ENCODE peak calls at places on chromosomes 7 and 10, in eight cellular contexts. One of them, this sample, is unnamed.

GRCh38 chr7:111958889-111959288 is 247.3 kb downstream of the DOCK4 start:
- DNase-seq in suprapubic skin: no peak
- DNase-seq in B cell: no peak
- DNase-seq in neural crest cell: no peak
- DNase-seq in glutamatergic neuron: peak; percentile 21
- DNase-seq in epithelial cell of esophagus: peak; percentile 79
- DNase-seq in GM13977: no peak
- DNase-seq in left ventricle myocardium inferior: no peak
- DNase-seq in this sample: no peak

GRCh38 chr10:11830836-11831519 is 7.8 kb downstream of the PROSER2 start:
- DNase-seq in suprapubic skin: no peak
- DNase-seq in B cell: no peak
- DNase-seq in neural crest cell: no peak
- DNase-seq in glutamatergic neuron: no peak
- DNase-seq in epithelial cell of esophagus: peak; percentile 54
- DNase-seq in GM13977: no peak
- DNase-seq in left ventricle myocardium inferior: no peak
- DNase-seq in this sample: peak; percentile 34

GRCh38 chr10:4242561-4243035 is 457.6 kb upstream of the KLF6 start:
- DNase-seq in suprapubic skin: no peak
- DNase-seq in B cell: no peak
- DNase-seq in neural crest cell: no peak
- DNase-seq in glutamatergic neuron: no peak
- DNase-seq in epithelial cell of esophagus: peak; percentile 26
- DNase-seq in GM13977: no peak
- DNase-seq in left ventricle myocardium inferior: peak; percentile 55
- DNase-seq in this sample: no peak

GRCh38 chr7:158734861-158735260 is 30.3 kb upstream of the NCAPG2 start:
- DNase-seq in suprapubic skin: no peak
- DNase-seq in B cell: no peak
- DNase-seq in neural crest cell: no peak
- DNase-seq in glutamatergic neuron: no peak
- DNase-seq in epithelial cell of esophagus: peak; percentile 56
- DNase-seq in GM13977: no peak
- DNase-seq in left ventricle myocardium inferior: no peak
- DNase-seq in this sample: no peak

GRCh38 chr10:49280001-49280408 is 19.0 kb upstream of the C10orf71 start:
- DNase-seq in suprapubic skin: peak; percentile 43
- DNase-seq in B cell: peak; percentile 17
- DNase-seq in neural crest cell: no peak
- DNase-seq in glutamatergic neuron: no peak
- DNase-seq in epithelial cell of esophagus: peak; percentile 2
- DNase-seq in GM13977: no peak
- DNase-seq in left ventricle myocardium inferior: no peak
- DNase-seq in this sample: no peak

GRCh38 chr7:4416436-4417092 is 265.5 kb upstream of the FOXK1 start:
- DNase-seq in suprapubic skin: no peak
- DNase-seq in B cell: no peak
- DNase-seq in neural crest cell: no peak
- DNase-seq in glutamatergic neuron: no peak
- DNase-seq in epithelial cell of esophagus: peak; percentile 10
- DNase-seq in GM13977: no peak
- DNase-seq in left ventricle myocardium inferior: peak; percentile 18
- DNase-seq in this sample: peak; percentile 26

GRCh38 chr10:3978174-3978573 is 193.2 kb upstream of the KLF6 start:
- DNase-seq in suprapubic skin: no peak
- DNase-seq in B cell: no peak
- DNase-seq in neural crest cell: no peak
- DNase-seq in glutamatergic neuron: no peak
- DNase-seq in epithelial cell of esophagus: peak; percentile 44
- DNase-seq in GM13977: no peak
- DNase-seq in left ventricle myocardium inferior: no peak
- DNase-seq in this sample: no peak

GRCh38 chr7:42233166-42233565 is 3.8 kb downstream of the GLI3 start:
- DNase-seq in suprapubic skin: no peak
- DNase-seq in B cell: no peak
- DNase-seq in neural crest cell: no peak
- DNase-seq in glutamatergic neuron: no peak
- DNase-seq in epithelial cell of esophagus: no peak
- DNase-seq in GM13977: no peak
- DNase-seq in left ventricle myocardium inferior: no peak
- DNase-seq in this sample: no peak

GRCh38 chr7:24913791-24914464 is 66.0 kb downstream of the OSBPL3 start:
- DNase-seq in suprapubic skin: no peak
- DNase-seq in B cell: no peak
- DNase-seq in neural crest cell: no peak
- DNase-seq in glutamatergic neuron: no peak
- DNase-seq in epithelial cell of esophagus: no peak
- DNase-seq in GM13977: no peak
- DNase-seq in left ventricle myocardium inferior: no peak
- DNase-seq in this sample: no peak

GRCh38 chr7:150383710-150384397 is 4.7 kb downstream of the ZNF775 start:
- DNase-seq in suprapubic skin: peak; percentile 77
- DNase-seq in B cell: no peak
- DNase-seq in neural crest cell: peak; percentile 90
- DNase-seq in glutamatergic neuron: peak; percentile 82
- DNase-seq in epithelial cell of esophagus: no peak
- DNase-seq in GM13977: no peak
- DNase-seq in left ventricle myocardium inferior: no peak
- DNase-seq in this sample: no peak

GRCh38 chr7:50332241-50333176 is 28.0 kb downstream of the IKZF1 start:
- DNase-seq in suprapubic skin: no peak
- DNase-seq in B cell: no peak
- DNase-seq in neural crest cell: no peak
- DNase-seq in glutamatergic neuron: no peak
- DNase-seq in epithelial cell of esophagus: no peak
- DNase-seq in GM13977: no peak
- DNase-seq in left ventricle myocardium inferior: no peak
- DNase-seq in this sample: no peak

GRCh38 chr7:79282051-79282694 is 171.3 kb downstream of the MAGI2 start:
- DNase-seq in suprapubic skin: no peak
- DNase-seq in B cell: no peak
- DNase-seq in neural crest cell: no peak
- DNase-seq in glutamatergic neuron: no peak
- DNase-seq in epithelial cell of esophagus: peak; percentile 75
- DNase-seq in GM13977: no peak
- DNase-seq in left ventricle myocardium inferior: no peak
- DNase-seq in this sample: peak; percentile 31

GRCh38 chr7:29946428-29947186 is 43.0 kb downstream of the SCRN1 start:
- DNase-seq in suprapubic skin: no peak
- DNase-seq in B cell: no peak
- DNase-seq in neural crest cell: no peak
- DNase-seq in glutamatergic neuron: no peak
- DNase-seq in epithelial cell of esophagus: peak; percentile 16
- DNase-seq in GM13977: no peak
- DNase-seq in left ventricle myocardium inferior: peak; percentile 30
- DNase-seq in this sample: peak; percentile 55
- TF ChIP-seq CTCF in suprapubic skin: no peak
- TF ChIP-seq CTCF in B cell: no peak
- TF ChIP-seq CTCF in neural crest cell: peak; percentile 40
- TF ChIP-seq CTCF in glutamatergic neuron: no peak
- TF ChIP-seq CTCF in epithelial cell of esophagus: peak; percentile 34
- TF ChIP-seq CTCF in GM13977: peak; percentile 38
- TF ChIP-seq CTCF in left ventricle myocardium inferior: peak; percentile 58
- TF ChIP-seq CTCF in this sample: peak; percentile 23

GRCh38 chr7:29377718-29378117 is 183.1 kb downstream of the CHN2 start:
- DNase-seq in suprapubic skin: no peak
- DNase-seq in B cell: no peak
- DNase-seq in neural crest cell: no peak
- DNase-seq in glutamatergic neuron: no peak
- DNase-seq in epithelial cell of esophagus: no peak
- DNase-seq in GM13977: no peak
- DNase-seq in left ventricle myocardium inferior: no peak
- DNase-seq in this sample: no peak

GRCh38 chr7:29385214-29385613 is 178.4 kb upstream of the PRR15 start:
- DNase-seq in suprapubic skin: no peak
- DNase-seq in B cell: no peak
- DNase-seq in neural crest cell: no peak
- DNase-seq in glutamatergic neuron: no peak
- DNase-seq in epithelial cell of esophagus: no peak
- DNase-seq in GM13977: no peak
- DNase-seq in left ventricle myocardium inferior: no peak
- DNase-seq in this sample: no peak

GRCh38 chr7:29384277-29384676 is 179.4 kb upstream of the PRR15 start:
- DNase-seq in suprapubic skin: no peak
- DNase-seq in B cell: no peak
- DNase-seq in neural crest cell: no peak
- DNase-seq in glutamatergic neuron: no peak
- DNase-seq in epithelial cell of esophagus: no peak
- DNase-seq in GM13977: no peak
- DNase-seq in left ventricle myocardium inferior: no peak
- DNase-seq in this sample: no peak

GRCh38 chr7:29379551-29379950 is 184.1 kb upstream of the PRR15 start:
- DNase-seq in suprapubic skin: no peak
- DNase-seq in B cell: no peak
- DNase-seq in neural crest cell: no peak
- DNase-seq in glutamatergic neuron: no peak
- DNase-seq in epithelial cell of esophagus: no peak
- DNase-seq in GM13977: no peak
- DNase-seq in left ventricle myocardium inferior: no peak
- DNase-seq in this sample: no peak

DNA sequence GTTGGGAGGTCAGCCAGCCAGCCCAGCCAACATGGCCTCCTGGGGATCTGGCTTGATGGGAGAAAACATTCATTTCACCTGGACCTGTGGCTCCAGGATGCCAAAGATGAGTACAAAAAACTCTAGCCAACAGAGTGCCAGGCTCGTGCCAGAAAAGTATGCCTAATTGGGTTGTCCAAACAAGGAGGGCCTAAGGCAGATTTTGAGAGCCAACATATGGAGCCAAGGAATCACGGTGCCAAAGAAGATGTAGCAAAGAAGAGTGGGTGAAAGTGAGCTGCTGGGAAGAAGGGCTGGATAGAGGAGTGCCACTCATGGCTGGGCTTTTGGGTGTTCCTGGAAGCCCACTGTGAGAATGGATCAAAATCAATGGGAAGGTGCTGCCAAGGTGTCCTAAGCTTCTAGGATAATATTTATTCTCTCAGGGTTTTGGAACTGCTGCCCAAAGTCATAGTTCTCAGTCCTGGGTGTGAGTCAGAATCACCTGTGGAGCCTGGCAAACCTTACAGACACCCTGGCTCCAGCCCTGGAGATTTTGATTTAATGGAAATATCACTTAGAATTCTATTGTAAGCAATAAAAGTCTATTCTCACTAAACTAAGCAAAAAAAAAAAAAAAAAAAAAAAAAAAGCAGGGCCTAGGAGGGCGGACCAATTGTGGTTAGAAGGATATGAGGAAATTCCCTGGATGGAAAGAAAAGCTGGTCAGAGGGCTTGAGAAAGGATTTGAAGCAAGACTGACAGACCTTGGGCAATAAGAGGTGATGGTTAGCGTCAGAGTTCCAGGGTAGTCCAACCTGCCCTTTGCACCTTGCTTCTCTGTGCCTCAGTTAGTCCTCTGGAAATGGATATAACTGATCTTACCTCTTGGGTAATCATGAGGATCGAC is 182.2 kb upstream of the PRR15 start:
- DNase-seq in suprapubic skin: no peak
- DNase-seq in B cell: no peak
- DNase-seq in neural crest cell: no peak
- DNase-seq in glutamatergic neuron: no peak
- DNase-seq in epithelial cell of esophagus: no peak
- DNase-seq in GM13977: no peak
- DNase-seq in left ventricle myocardium inferior: no peak
- DNase-seq in this sample: no peak
- TF ChIP-seq CTCF in suprapubic skin: no peak
- TF ChIP-seq CTCF in B cell: no peak
- TF ChIP-seq CTCF in neural crest cell: no peak
- TF ChIP-seq CTCF in glutamatergic neuron: no peak
- TF ChIP-seq CTCF in epithelial cell of esophagus: no peak
- TF ChIP-seq CTCF in GM13977: no peak
- TF ChIP-seq CTCF in left ventricle myocardium inferior: no peak
- TF ChIP-seq CTCF in this sample: no peak

GRCh38 chr10:44965104-44965503 is 5.5 kb downstream of the RASSF4 start:
- DNase-seq in suprapubic skin: no peak
- DNase-seq in B cell: peak; percentile 26
- DNase-seq in neural crest cell: no peak
- DNase-seq in glutamatergic neuron: no peak
- DNase-seq in epithelial cell of esophagus: no peak
- DNase-seq in GM13977: peak; percentile 1
- DNase-seq in left ventricle myocardium inferior: no peak
- DNase-seq in this sample: no peak

GRCh38 chr10:44963772-44964633 is 4.4 kb downstream of the RASSF4 start:
- DNase-seq in suprapubic skin: no peak
- DNase-seq in B cell: no peak
- DNase-seq in neural crest cell: peak; percentile 67
- DNase-seq in glutamatergic neuron: peak; percentile 89
- DNase-seq in epithelial cell of esophagus: no peak
- DNase-seq in GM13977: peak; percentile 13
- DNase-seq in left ventricle myocardium inferior: peak; percentile 90
- DNase-seq in this sample: peak; percentile 57

GRCh38 chr10:44961931-44962750 is 2.5 kb downstream of the RASSF4 start:
- DNase-seq in suprapubic skin: no peak
- DNase-seq in B cell: peak; percentile 0
- DNase-seq in neural crest cell: no peak
- DNase-seq in glutamatergic neuron: no peak
- DNase-seq in epithelial cell of esophagus: peak; percentile 18
- DNase-seq in GM13977: no peak
- DNase-seq in left ventricle myocardium inferior: no peak
- DNase-seq in this sample: no peak

GRCh38 chr10:44961231-44961571 is 1.6 kb downstream of the RASSF4 start:
- DNase-seq in suprapubic skin: no peak
- DNase-seq in B cell: peak; percentile 32
- DNase-seq in neural crest cell: no peak
- DNase-seq in glutamatergic neuron: no peak
- DNase-seq in epithelial cell of esophagus: no peak
- DNase-seq in GM13977: no peak
- DNase-seq in left ventricle myocardium inferior: no peak
- DNase-seq in this sample: no peak

GRCh38 chr10:44962870-44963738 is 3.5 kb downstream of the RASSF4 start:
- DNase-seq in suprapubic skin: no peak
- DNase-seq in B cell: no peak
- DNase-seq in neural crest cell: no peak
- DNase-seq in glutamatergic neuron: peak; percentile 74
- DNase-seq in epithelial cell of esophagus: no peak
- DNase-seq in GM13977: peak; percentile 4
- DNase-seq in left ventricle myocardium inferior: no peak
- DNase-seq in this sample: no peak
- TF ChIP-seq CTCF in suprapubic skin: no peak
- TF ChIP-seq CTCF in B cell: peak; percentile 32
- TF ChIP-seq CTCF in neural crest cell: peak; percentile 51
- TF ChIP-seq CTCF in glutamatergic neuron: peak; percentile 50
- TF ChIP-seq CTCF in epithelial cell of esophagus: peak; percentile 26
- TF ChIP-seq CTCF in GM13977: peak; percentile 29
- TF ChIP-seq CTCF in left ventricle myocardium inferior: peak; percentile 53
- TF ChIP-seq CTCF in this sample: no peak

DNA sequence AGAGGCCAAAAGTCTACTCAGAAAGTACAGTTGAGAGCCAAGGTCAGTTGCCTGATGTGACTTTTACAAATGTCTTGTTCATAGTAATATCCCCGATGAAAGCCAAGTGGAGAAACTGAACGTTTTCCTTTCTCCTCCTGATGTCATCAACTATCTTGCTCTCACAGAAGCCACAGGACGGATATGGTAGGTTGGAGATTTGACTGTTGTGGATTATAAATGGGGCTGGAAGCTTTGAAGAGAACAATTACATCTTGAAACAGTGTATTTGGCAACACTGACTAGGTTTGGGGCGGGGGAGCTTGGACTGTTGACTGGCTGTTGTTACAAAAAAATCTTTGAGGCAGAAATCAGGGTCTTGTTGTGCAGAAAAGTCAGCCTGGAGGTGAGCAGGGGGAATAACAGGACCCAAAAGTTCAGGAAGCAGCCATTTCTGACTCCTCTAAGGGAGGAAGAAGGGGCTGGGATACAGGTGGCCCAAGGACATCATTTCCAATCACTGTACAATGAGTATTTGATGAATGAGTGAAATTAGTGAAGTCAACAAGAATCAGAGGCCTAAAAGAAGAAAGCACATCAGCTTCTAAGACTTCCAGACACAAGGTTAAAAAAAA is 24.3 kb downstream of the PLEKHS1 start:
- DNase-seq in suprapubic skin: no peak
- DNase-seq in B cell: no peak
- DNase-seq in neural crest cell: no peak
- DNase-seq in glutamatergic neuron: no peak
- DNase-seq in epithelial cell of esophagus: no peak
- DNase-seq in GM13977: no peak
- DNase-seq in left ventricle myocardium inferior: no peak
- DNase-seq in this sample: no peak
- TF ChIP-seq CTCF in suprapubic skin: no peak
- TF ChIP-seq CTCF in B cell: no peak
- TF ChIP-seq CTCF in neural crest cell: no peak
- TF ChIP-seq CTCF in glutamatergic neuron: no peak
- TF ChIP-seq CTCF in epithelial cell of esophagus: no peak
- TF ChIP-seq CTCF in GM13977: no peak
- TF ChIP-seq CTCF in left ventricle myocardium inferior: no peak
- TF ChIP-seq CTCF in this sample: no peak

This sample was measured in Calu3.